ENCODE peak calls at places on chromosomes 1 and 21, in five cellular contexts. G, Q, O, W and U are unnamed samples.
A peak's percentile ranks its signal among the peaks of the same experiment; 100 is the strongest.

GRCh38 chr21:37958493-37958892 is 42.2 kb upstream of the KCNJ6 start:
- DNase-seq in G (no peak), Q (no peak), O (no peak), W (no peak), U (no peak)

GRCh38 chr1:219324629-219325367 is 151.1 kb downstream of the LYPLAL1 start:
- DNase-seq in G (no peak), Q (no peak), O (no peak), W (no peak), U (no peak)

GRCh38 chr1:67908260-67908936 is 75.1 kb upstream of the GNG12 start:
- DNase-seq in G (no peak), Q (peak; percentile 28), O (no peak), W (no peak), U (no peak)

GRCh38 chr1:200916681-200917080 is 22.0 kb downstream of the INAVA start:
- DNase-seq in G (no peak), Q (no peak), O (no peak), W (no peak), U (no peak)

GRCh38 chr1:206823725-206824124 is 41.7 kb upstream of the IL20 start:
- DNase-seq in G (no peak), Q (no peak), O (no peak), W (no peak), U (no peak)

GRCh38 chr21:32597205-32597604 is 11.9 kb upstream of the TCP10L start:
- DNase-seq in G (no peak), Q (no peak), O (no peak), W (no peak), U (no peak)

GRCh38 chr1:209486861-209487260 is 96.7 kb upstream of the CAMK1G start:
- DNase-seq in G (no peak), Q (no peak), O (no peak), W (no peak), U (no peak)

GRCh38 chr1:109246141-109246551 is 3.2 kb upstream of the CELSR2 start:
- DNase-seq in G (no peak), Q (no peak), O (no peak), W (no peak), U (no peak)

GRCh38 chr1:16146888-16147614 is 8.8 kb downstream of the EPHA2 start:
- DNase-seq in G (no peak), Q (no peak), O (no peak), W (no peak), U (no peak)

GRCh38 chr1:89959719-89960118 is 35.2 kb upstream of the ZNF326 start:
- DNase-seq in G (no peak), Q (no peak), O (no peak), W (no peak), U (no peak)

GRCh38 chr1:91673603-91674002 is 173.0 kb downstream of the CDC7 start:
- DNase-seq in G (no peak), Q (no peak), O (no peak), W (no peak), U (no peak)

GRCh38 chr1:116122955-116123757 is 12.0 kb downstream of the MAB21L3 start:
- DNase-seq in G (no peak), Q (no peak), O (no peak), W (no peak), U (no peak)

GRCh38 chr1:86858524-86859261 is 55.2 kb downstream of the SELENOF start:
- DNase-seq in G (no peak), Q (no peak), O (no peak), W (no peak), U (no peak)

GRCh38 chr1:119475866-119476439 is 31.1 kb upstream of the HSD3B1 start:
- DNase-seq in G (peak; percentile 59), Q (peak; percentile 29), O (no peak), W (peak; percentile 87), U (peak; percentile 37)

GRCh38 chr1:40257688-40258444 is at the start of gene ZMPSTE24:
- DNase-seq in G (peak; percentile 94), Q (peak; percentile 99), O (peak; percentile 93), W (peak; percentile 89), U (peak; percentile 97)

GRCh38 chr1:159334797-159335196 is 32.7 kb downstream of the FCER1A start:
- DNase-seq in G (no peak), Q (no peak), O (no peak), W (no peak), U (no peak)

GRCh38 chr1:169060906-169061683 is 45.4 kb upstream of the ATP1B1 start:
- DNase-seq in G (no peak), Q (no peak), O (no peak), W (no peak), U (no peak)

GRCh38 chr1:177849588-177849987 is 120.3 kb downstream of the SEC16B start:
- DNase-seq in G (no peak), Q (no peak), O (no peak), W (no peak), U (no peak)